ENCODE peak calls at places on chromosomes 6 and 20, in seven cellular contexts. G is adrenal gland, K is HFF-Myc, N is PC-9, E is fibroblast of lung, H is transverse colon, V is BJ. B is an unnamed sample.

GRCh38 chr6:147769496-147770087 is 261.1 kb downstream of the SAMD5 start:
- DNase-seq in V (no peak), H (no peak), N (no peak), G (no peak), K (no peak), E (no peak), B (peak; percentile 85)

GRCh38 chr6:135496805-135497411 is 632 bp downstream of the AHI1 start:
- DNase-seq in N (no peak), E (no peak), V (no peak), K (no peak), G (no peak), H (no peak), B (no peak)

GRCh38 chr6:53148684-53149083 is at the start of gene GCM1:
- DNase-seq in H (peak; percentile 17), G (no peak), N (no peak), V (no peak), K (no peak), E (no peak), B (no peak)

GRCh38 chr6:100846276-100846675 is 34.9 kb downstream of the ASCC3 start:
- DNase-seq in H (no peak), G (no peak), V (no peak), N (no peak), E (peak; percentile 1), K (no peak), B (no peak)

GRCh38 chr6:16305246-16305725 is 66.9 kb downstream of the GMPR start:
- DNase-seq in G (no peak), V (no peak), K (no peak), E (no peak), H (peak; percentile 31), N (no peak), B (no peak)

GRCh38 chr6:149963462-149964242 is at the start of gene ULBP1:
- DNase-seq in V (peak; percentile 35), E (peak; percentile 79), N (peak; percentile 50), K (peak; percentile 69), H (peak; percentile 78), G (peak; percentile 79), B (peak; percentile 66)

GRCh38 chr6:108117427-108118358 is 43.2 kb upstream of the OSTM1 start:
- DNase-seq in V (no peak), K (no peak), G (peak; percentile 37), E (peak; percentile 28), H (peak; percentile 51), N (no peak), B (no peak)

GRCh38 chr20:10387686-10388085 is 46.3 kb downstream of the MKKS start:
- DNase-seq in H (no peak), V (no peak), E (no peak), N (no peak), K (no peak), G (no peak), B (no peak)

GRCh38 chr6:158256746-158257424 is 55.4 kb upstream of the TULP4 start:
- DNase-seq in G (no peak), K (no peak), E (no peak), H (no peak), N (no peak), V (no peak), B (no peak)

GRCh38 chr6:169168302-169168630 is 85.4 kb downstream of the THBS2 start:
- DNase-seq in H (no peak), G (no peak), V (no peak), N (no peak), K (no peak), E (no peak), B (no peak)

GRCh38 chr6:121838842-121839241 is 403.4 kb downstream of the GJA1 start:
- DNase-seq in V (no peak), H (no peak), E (peak; percentile 93), G (no peak), N (no peak), K (no peak), B (peak; percentile 74)

GRCh38 chr6:25014806-25015560 is 79.2 kb upstream of the RIPOR2 start:
- DNase-seq in K (peak; percentile 50), V (peak; percentile 73), N (no peak), E (peak; percentile 80), G (no peak), H (no peak), B (no peak)

GRCh38 chr6:149820506-149820905 is 43.7 kb downstream of the LRP11 start:
- DNase-seq in E (no peak), N (no peak), H (no peak), K (no peak), G (no peak), V (no peak), B (no peak)

GRCh38 chr20:50353289-50353961 is 156.8 kb upstream of the PTPN1 start:
- DNase-seq in E (no peak), H (no peak), K (no peak), N (no peak), V (no peak), G (no peak), B (no peak)

GRCh38 chr20:34940126-34940525 is 15.5 kb downstream of the GSS start:
- DNase-seq in E (no peak), H (no peak), G (no peak), V (no peak), N (no peak), K (no peak), B (no peak)

GRCh38 chr6:149162924-149163323 is 154.6 kb upstream of the TAB2 start:
- DNase-seq in K (no peak), G (no peak), H (no peak), V (no peak), N (no peak), E (no peak), B (no peak)

GRCh38 chr6:6006428-6007310 is at the start of gene NRN1:
- DNase-seq in K (no peak), E (no peak), N (no peak), V (no peak), H (no peak), G (no peak), B (no peak)

GRCh38 chr6:133741375-133741861 is 147.5 kb upstream of the TCF21 start:
- DNase-seq in H (no peak), G (no peak), N (peak; percentile 89), K (no peak), V (no peak), E (peak; percentile 17), B (no peak)

GRCh38 chr20:24018796-24019195 is 30.2 kb upstream of the GGTLC1 start:
- DNase-seq in V (no peak), E (no peak), H (no peak), N (peak; percentile 63), K (no peak), G (no peak), B (no peak)

GRCh38 chr20:63941282-63942060 is 14.7 kb downstream of the UCKL1 start:
- DNase-seq in V (no peak), H (peak; percentile 63), K (no peak), G (no peak), N (no peak), E (no peak), B (no peak)

GRCh38 chr6:4262506-4262905 is 127.1 kb upstream of the ECI2 start:
- DNase-seq in G (no peak), N (no peak), V (no peak), K (peak; percentile 29), E (no peak), H (no peak), B (no peak)

GRCh38 chr20:35224536-35224935 is 2.0 kb upstream of the MMP24 start:
- DNase-seq in H (no peak), E (no peak), G (no peak), V (no peak), N (no peak), K (no peak), B (no peak)

GRCh38 chr20:44011251-44011940 is 96.7 kb downstream of the TOX2 start:
- DNase-seq in V (no peak), E (no peak), G (no peak), N (no peak), K (no peak), H (no peak), B (no peak)

GRCh38 chr20:46723039-46723438 is 13.6 kb downstream of the SLC2A10 start:
- DNase-seq in E (no peak), V (no peak), H (no peak), K (no peak), G (no peak), N (no peak), B (no peak)

GRCh38 chr6:13759025-13759424 is 47.4 kb upstream of the RANBP9 start:
- DNase-seq in E (no peak), G (no peak), N (no peak), V (no peak), H (no peak), K (no peak), B (no peak)

DNA sequence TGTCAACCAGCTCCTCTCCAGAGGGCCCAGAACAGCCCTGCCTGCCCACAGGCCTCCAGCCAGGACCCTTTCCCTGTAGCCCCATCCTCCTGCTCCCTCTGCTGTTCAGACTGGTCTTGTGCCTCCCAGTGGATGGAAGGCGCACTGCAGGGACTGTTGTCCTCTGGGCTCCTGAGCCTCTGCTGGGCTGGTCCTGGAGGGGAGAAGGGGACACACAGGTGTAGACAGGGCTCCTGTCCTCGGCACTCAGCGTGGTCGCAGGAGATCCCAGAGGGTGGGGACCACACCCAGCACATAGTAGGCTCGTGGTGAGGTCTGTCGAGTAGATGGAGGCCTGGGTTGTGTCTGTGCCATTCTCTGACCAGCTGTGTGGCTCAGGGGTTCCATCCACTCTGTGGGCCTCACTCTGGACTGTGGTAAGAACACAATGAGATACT is 11.5 kb downstream of the ITPR3 start:
- DNase-seq in K (no peak), N (no peak), H (peak; percentile 73), G (peak; percentile 48), E (peak; percentile 29), V (no peak), B (no peak)
- H3K4me3 ChIP-seq in K (no peak overlapping the region), N (peak overlapping the region; percentile 54), H (no peak overlapping the region), G (no peak overlapping the region), E (no peak overlapping the region), V (no peak overlapping the region), B (no peak overlapping the region)

GRCh38 chr6:119343167-119343566 is 6.4 kb downstream of the MAN1A1 start:
- DNase-seq in G (no peak), H (no peak), E (no peak), K (no peak), V (no peak), N (no peak), B (no peak)
- TF ChIP-seq CTCF in G (no peak), H (no peak), E (peak; percentile 24), K (no peak), V (no peak), N (no peak), B (no peak)

DNA sequence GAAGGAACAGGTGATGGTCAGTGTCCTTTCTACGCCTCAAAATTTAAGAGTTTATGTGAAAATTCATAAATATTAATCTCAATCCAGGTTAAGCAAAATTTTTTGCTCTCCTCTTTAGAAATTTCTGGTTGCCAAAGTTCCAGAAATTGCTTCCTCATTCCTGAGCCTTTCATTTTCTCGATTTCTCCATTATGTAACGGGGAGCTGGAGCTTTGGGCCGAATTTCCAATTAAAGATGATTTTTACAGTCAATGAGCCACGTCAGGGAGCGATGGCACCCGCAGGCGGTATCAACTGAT is 35.8 kb upstream of the PRND start:
- DNase-seq in V (no peak), G (no peak), H (no peak), K (no peak), E (no peak), N (no peak), B (no peak)
- H3K4me3 ChIP-seq in V (peak overlapping the region; percentile 79), G (no peak overlapping the region), H (peak overlapping the region; percentile 91), K (peak overlapping the region; percentile 54), E (peak overlapping the region; percentile 50), N (peak overlapping the region; percentile 97), B (peak overlapping the region; percentile 62)

DNA sequence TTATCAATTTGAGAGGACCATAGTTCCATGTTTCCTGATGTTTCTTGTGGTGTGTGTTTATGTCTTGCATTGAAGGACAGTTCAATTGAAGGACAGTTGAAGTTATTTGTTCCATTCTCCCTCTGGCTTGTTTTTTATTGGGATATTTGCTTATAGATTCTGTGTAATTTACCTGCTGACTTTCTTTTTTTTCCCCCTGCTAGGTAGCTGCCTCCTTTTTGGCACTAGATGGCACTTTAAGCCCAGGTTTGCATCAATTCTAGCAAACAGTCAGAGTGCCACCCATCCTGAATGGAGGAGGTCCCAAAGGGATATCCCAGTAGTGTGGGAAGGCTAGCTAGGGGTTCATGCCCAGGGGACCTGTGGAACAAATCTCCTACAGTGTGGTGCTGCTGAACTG is 78.1 kb downstream of the CFAP61 start:
- DNase-seq in G (no peak), K (no peak), H (no peak), V (no peak), E (no peak), N (no peak), B (peak; percentile 19)
- TF ChIP-seq CTCF in G (no peak), K (peak; percentile 29), H (no peak), V (peak; percentile 29), E (no peak), N (peak; percentile 59), B (peak; percentile 73)